ENCODE peak calls at places on chromosomes 4 and X, in five cellular contexts. L, E, Z, Y and G are unnamed samples.

GRCh38 chr4:22412013-22412412 is 103.9 kb downstream of the ADGRA3 start:
- DNase-seq in L (no peak), E (no peak), Z (no peak), Y (no peak), G (no peak)

GRCh38 chr4:131499139-131499873 is 1649.8 kb upstream of the PCDH10 start:
- DNase-seq in L (no peak), E (no peak), Z (no peak), Y (peak), G (no peak)

GRCh38 chr4:169621754-169622481 is 1.5 kb downstream of the CLCN3 start:
- DNase-seq in L (no peak), E (no peak), Z (no peak), Y (peak), G (no peak)

GRCh38 chrX:53194308-53194707 is 30.7 kb downstream of the KDM5C start:
- DNase-seq in L (no peak), E (no peak), Z (no peak), Y (no peak), G (no peak)

GRCh38 chrX:56751071-56751470 is 22.0 kb downstream of the NBDY start:
- DNase-seq in L (no peak), E (no peak), Z (no peak), Y (no peak), G (no peak)

GRCh38 chrX:14406225-14406624 is 123.1 kb upstream of the GLRA2 start:
- DNase-seq in L (no peak), E (no peak), Z (no peak), Y (no peak), G (no peak)

GRCh38 chrX:22365460-22365859 is 92.7 kb downstream of the CBLL2 start:
- DNase-seq in L (no peak), E (no peak), Z (no peak), Y (peak), G (peak)

GRCh38 chrX:156000361-156000926 is 2.9 kb downstream of the IL9R start:
- DNase-seq in L (no peak), E (no peak), Z (no peak), Y (no peak), G (no peak)

GRCh38 chr4:37999000-37999745 is 39.0 kb downstream of the PTTG2 start:
- DNase-seq in L (no peak), E (no peak), Z (no peak), Y (no peak), G (no peak)

GRCh38 chr4:113446019-113446418 is 315.5 kb downstream of the CAMK2D start:
- DNase-seq in L (no peak), E (no peak), Z (no peak), Y (peak), G (peak)

GRCh38 chr4:38162240-38162784 is 202.1 kb downstream of the PTTG2 start:
- DNase-seq in L (no peak), E (peak), Z (no peak), Y (peak), G (peak)

GRCh38 chr4:64940698-64941097 is 531.4 kb upstream of the TECRL start:
- DNase-seq in L (no peak), E (no peak), Z (no peak), Y (peak), G (no peak)

GRCh38 chr4:109027016-109027500 is 264.2 kb upstream of the ETNPPL start:
- DNase-seq in L (no peak), E (no peak), Z (no peak), Y (no peak), G (no peak)

GRCh38 chr4:138078751-138079150 is 163.4 kb downstream of the SLC7A11 start:
- DNase-seq in L (no peak), E (no peak), Z (no peak), Y (peak), G (no peak)

GRCh38 chrX:153924149-153924861 is 1.8 kb downstream of the ARHGAP4 start:
- DNase-seq in L (no peak), E (peak), Z (no peak), Y (peak), G (no peak)

GRCh38 chr4:87973283-87974169 is 2.0 kb upstream of the SPP1 start:
- DNase-seq in L (no peak), E (peak), Z (peak), Y (peak), G (peak)

GRCh38 chrX:10189317-10190268 is 32.8 kb downstream of the CLCN4 start:
- DNase-seq in L (no peak), E (peak), Z (peak), Y (peak), G (peak)

GRCh38 chrX:40971736-40972135 is 113.5 kb upstream of the USP9X start:
- DNase-seq in L (no peak), E (no peak), Z (no peak), Y (no peak), G (no peak)

GRCh38 chrX:12580548-12580947 is 210.7 kb upstream of the PRPS2 start:
- DNase-seq in L (no peak), E (no peak), Z (no peak), Y (no peak), G (no peak)

GRCh38 chrX:46311581-46312120 is 233.6 kb downstream of the ZNF674 start:
- DNase-seq in L (no peak), E (no peak), Z (no peak), Y (no peak), G (no peak)

GRCh38 chrX:9071031-9071650 is 37.2 kb upstream of the FAM9B start:
- DNase-seq in L (no peak), E (no peak), Z (no peak), Y (peak), G (no peak)

GRCh38 chr4:71870456-71870855 is 86.6 kb upstream of the GC start:
- DNase-seq in L (no peak), E (no peak), Z (no peak), Y (no peak), G (no peak)

GRCh38 chr4:82820689-82821088 is 22.1 kb upstream of the SCD5 start:
- DNase-seq in L (no peak), E (no peak), Z (no peak), Y (no peak), G (no peak)

GRCh38 chrX:45769919-45770582 is 569.4 kb upstream of the DIPK2B start:
- DNase-seq in L (peak), E (peak), Z (no peak), Y (peak), G (no peak)

GRCh38 chrX:153245288-153245731 is 66.2 kb downstream of the MAGEA1 start:
- DNase-seq in L (no peak), E (no peak), Z (peak), Y (no peak), G (no peak)

GRCh38 chr4:81085291-81085690 is 54.8 kb downstream of the BMP3 start:
- DNase-seq in L (no peak), E (no peak), Z (no peak), Y (no peak), G (no peak)